ENCODE peak calls at places on chromosomes 4 and X, in five cellular contexts. Z is HCT116, R is WTC11, E is HepG2, F is H1. P is an unnamed sample.

GRCh38 chr4:186266699-186267467 is 894 bp downstream of the F11 start:
- DNase-seq in F (no peak), E (peak; percentile 58), R (peak; percentile 61), Z (no peak), P (peak; percentile 42)

GRCh38 chr4:174248407-174248806 is 35.1 kb downstream of the FBXO8 start:
- DNase-seq in R (no peak), E (no peak), F (no peak), Z (no peak), P (no peak)

GRCh38 chrX:137290011-137290410 is 256.2 kb upstream of the GPR101 start:
- DNase-seq in F (no peak), E (no peak), Z (no peak), R (no peak), P (no peak)

GRCh38 chr4:113142351-113142750 is 92.9 kb downstream of the ANK2 start:
- DNase-seq in R (no peak), Z (no peak), E (no peak), F (no peak), P (no peak)

GRCh38 chr4:38531126-38531737 is 132.8 kb upstream of the KLF3 start:
- DNase-seq in R (no peak), E (no peak), Z (no peak), F (no peak), P (peak; percentile 10)

GRCh38 chrX:63050225-63050624 is 300.9 kb downstream of the SPIN4 start:
- DNase-seq in Z (peak; percentile 1), E (no peak), R (no peak), F (no peak), P (no peak)

GRCh38 chr4:66911898-66912297 is 633.4 kb downstream of the CENPC start:
- DNase-seq in R (no peak), E (no peak), F (no peak), Z (no peak), P (no peak)

GRCh38 chrX:44817029-44817428 is 26.8 kb upstream of the DUSP21 start:
- DNase-seq in Z (no peak), R (peak; percentile 7), F (no peak), E (no peak), P (no peak)

GRCh38 chr4:76904646-76905190 is 6.8 kb upstream of the SOWAHB start:
- DNase-seq in R (no peak), Z (no peak), F (no peak), E (no peak), P (no peak)

GRCh38 chr4:38157592-38157991 is 197.4 kb downstream of the PTTG2 start:
- DNase-seq in Z (no peak), R (no peak), F (no peak), E (no peak), P (no peak)

GRCh38 chr4:47526281-47526680 is 41.2 kb downstream of the ATP10D start:
- DNase-seq in F (no peak), R (no peak), E (no peak), Z (no peak), P (no peak)

GRCh38 chr4:107449611-107450369 is 270.2 kb downstream of the PAPSS1 start:
- DNase-seq in Z (no peak), F (no peak), R (no peak), E (no peak), P (no peak)

GRCh38 chr4:15659768-15660394 is 4.7 kb upstream of the FBXL5 start:
- DNase-seq in R (no peak), Z (no peak), E (no peak), F (no peak), P (no peak)

GRCh38 chrX:150982235-150982785 is 825 bp upstream of the HMGB3 start:
- DNase-seq in E (no peak), F (no peak), Z (no peak), R (no peak), P (no peak)

GRCh38 chr4:3508542-3508941 is 23.7 kb downstream of the LRPAP1 start:
- DNase-seq in Z (no peak), F (no peak), R (no peak), E (no peak), P (no peak)

GRCh38 chr4:8771666-8772065 is 100.0 kb downstream of the HMX1 start:
- DNase-seq in Z (no peak), R (no peak), F (no peak), E (no peak), P (no peak)

GRCh38 chrX:86121916-86122315 is 26.3 kb upstream of the DACH2 start:
- DNase-seq in F (no peak), Z (no peak), E (no peak), R (peak; percentile 29), P (no peak)

GRCh38 chr4:13493793-13494192 is 9.7 kb upstream of the RAB28 start:
- DNase-seq in F (no peak), Z (no peak), E (no peak), R (no peak), P (peak; percentile 24)

GRCh38 chrX:48045410-48046311 is 25.8 kb downstream of the ZNF630 start:
- DNase-seq in F (no peak), Z (peak; percentile 44), R (no peak), E (peak; percentile 7), P (no peak)

DNA sequence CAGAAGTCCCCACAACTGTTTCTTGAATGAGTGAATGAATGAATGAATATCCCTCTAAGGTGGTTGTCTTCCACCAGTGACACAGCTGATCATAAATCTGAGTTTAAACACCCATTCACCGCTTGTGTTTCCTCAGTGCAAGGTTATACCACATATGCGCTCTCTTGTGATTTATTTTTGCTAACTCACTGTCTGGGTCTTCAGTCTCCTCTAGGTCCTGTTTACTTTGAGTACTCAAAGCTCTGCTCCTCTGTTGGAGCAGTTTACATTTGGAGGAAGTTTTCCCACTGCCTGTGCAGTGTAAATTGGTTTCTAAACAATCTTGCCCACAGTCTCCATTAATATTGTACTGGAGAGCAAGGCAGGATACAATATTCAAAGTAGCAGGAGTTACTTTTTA is 212.7 kb upstream of the JADE1 start:
- DNase-seq in R (no peak), Z (no peak), E (peak; percentile 20), F (no peak), P (no peak)
- TF ChIP-seq SP1 in R (no peak), Z (no peak), E (no peak), F (no peak), P (no peak)

GRCh38 chr4:1591107-1591506 is 93.0 kb downstream of the FAM53A start:
- DNase-seq in R (no peak), F (no peak), Z (no peak), E (no peak), P (no peak)
- TF ChIP-seq SP1 in R (no peak), F (no peak), Z (no peak), E (no peak), P (no peak)

GRCh38 chrX:302975-303374 is 15.6 kb downstream of the GTPBP6 start:
- DNase-seq in Z (no peak), F (no peak), E (no peak), R (no peak), P (no peak)
- TF ChIP-seq SP1 in Z (no peak), F (no peak), E (no peak), R (no peak), P (no peak)

GRCh38 chr4:25291158-25291733 is 21.3 kb upstream of the ZCCHC4 start:
- DNase-seq in Z (no peak), E (no peak), R (no peak), F (no peak), P (no peak)
- TF ChIP-seq SP1 in Z (no peak), E (no peak), R (no peak), F (no peak), P (no peak)

GRCh38 chrX:71618303-71618721 is at the start of gene CXCR3:
- DNase-seq in F (no peak), E (no peak), R (no peak), Z (no peak), P (no peak)
- TF ChIP-seq SP1 in F (no peak), E (no peak), R (no peak), Z (no peak), P (no peak)

P was measured in HEK293T.